ENCODE peak calls at places on chromosome 4, in five cellular contexts. One of them, this sample, is unnamed.

GRCh38 chr4:85829276-85830051 is 354.5 kb downstream of the ARHGAP24 start:
- DNase-seq in amygdala: no peak
- DNase-seq in HFF-Myc: no peak
- DNase-seq in AG04449: no peak
- DNase-seq in activated T-cell treated with anti-CD3 and anti-CD28 coated beads, Interleukin-2, amount 50 U/mL, for 72 hours: no peak
- DNase-seq in this sample: no peak

GRCh38 chr4:151197258-151197657 is 79.7 kb upstream of the PRSS48 start:
- DNase-seq in amygdala: no peak
- DNase-seq in HFF-Myc: no peak
- DNase-seq in AG04449: no peak
- DNase-seq in activated T-cell treated with anti-CD3 and anti-CD28 coated beads, Interleukin-2, amount 50 U/mL, for 72 hours: no peak
- DNase-seq in this sample: no peak

GRCh38 chr4:41432889-41433288 is 105.1 kb upstream of the LIMCH1 start:
- DNase-seq in amygdala: no peak
- DNase-seq in HFF-Myc: no peak
- DNase-seq in AG04449: peak
- DNase-seq in activated T-cell treated with anti-CD3 and anti-CD28 coated beads, Interleukin-2, amount 50 U/mL, for 72 hours: no peak
- DNase-seq in this sample: no peak

GRCh38 chr4:145034727-145035211 is 63.2 kb downstream of the ANAPC10 start:
- DNase-seq in amygdala: no peak
- DNase-seq in HFF-Myc: no peak
- DNase-seq in AG04449: peak
- DNase-seq in activated T-cell treated with anti-CD3 and anti-CD28 coated beads, Interleukin-2, amount 50 U/mL, for 72 hours: no peak
- DNase-seq in this sample: no peak

GRCh38 chr4:152014280-152014679 is 253.5 kb upstream of the GATB start:
- DNase-seq in amygdala: no peak
- DNase-seq in HFF-Myc: no peak
- DNase-seq in AG04449: no peak
- DNase-seq in activated T-cell treated with anti-CD3 and anti-CD28 coated beads, Interleukin-2, amount 50 U/mL, for 72 hours: peak
- DNase-seq in this sample: no peak

GRCh38 chr4:15714141-15714540 is 11.3 kb downstream of the BST1 start:
- DNase-seq in amygdala: no peak
- DNase-seq in HFF-Myc: no peak
- DNase-seq in AG04449: no peak
- DNase-seq in activated T-cell treated with anti-CD3 and anti-CD28 coated beads, Interleukin-2, amount 50 U/mL, for 72 hours: no peak
- DNase-seq in this sample: no peak

GRCh38 chr4:122224348-122224747 is 72.2 kb downstream of the BLTP1 start:
- DNase-seq in amygdala: no peak
- DNase-seq in HFF-Myc: no peak
- DNase-seq in AG04449: no peak
- DNase-seq in activated T-cell treated with anti-CD3 and anti-CD28 coated beads, Interleukin-2, amount 50 U/mL, for 72 hours: no peak
- DNase-seq in this sample: no peak

GRCh38 chr4:6333301-6334202 is 63.9 kb downstream of the WFS1 start:
- DNase-seq in amygdala: no peak
- DNase-seq in HFF-Myc: no peak
- DNase-seq in AG04449: no peak
- DNase-seq in activated T-cell treated with anti-CD3 and anti-CD28 coated beads, Interleukin-2, amount 50 U/mL, for 72 hours: peak
- DNase-seq in this sample: no peak

GRCh38 chr4:1544861-1545275 is 138.6 kb upstream of the NKX1-1 start:
- DNase-seq in amygdala: no peak
- DNase-seq in HFF-Myc: no peak
- DNase-seq in AG04449: no peak
- DNase-seq in activated T-cell treated with anti-CD3 and anti-CD28 coated beads, Interleukin-2, amount 50 U/mL, for 72 hours: no peak
- DNase-seq in this sample: no peak

GRCh38 chr4:52848255-52848654 is 13.9 kb upstream of the RASL11B start:
- DNase-seq in amygdala: no peak
- DNase-seq in HFF-Myc: no peak
- DNase-seq in AG04449: no peak
- DNase-seq in activated T-cell treated with anti-CD3 and anti-CD28 coated beads, Interleukin-2, amount 50 U/mL, for 72 hours: no peak
- DNase-seq in this sample: no peak

GRCh38 chr4:184019084-184019483 is 114.0 kb downstream of the STOX2 start:
- DNase-seq in amygdala: no peak
- DNase-seq in HFF-Myc: no peak
- DNase-seq in AG04449: no peak
- DNase-seq in activated T-cell treated with anti-CD3 and anti-CD28 coated beads, Interleukin-2, amount 50 U/mL, for 72 hours: no peak
- DNase-seq in this sample: no peak

GRCh38 chr4:173528378-173529321 is 1.4 kb downstream of the HAND2 start:
- DNase-seq in amygdala: no peak
- DNase-seq in HFF-Myc: no peak
- DNase-seq in AG04449: no peak
- DNase-seq in activated T-cell treated with anti-CD3 and anti-CD28 coated beads, Interleukin-2, amount 50 U/mL, for 72 hours: no peak
- DNase-seq in this sample: no peak

GRCh38 chr4:14028862-14029261 is 401.3 kb upstream of the BOD1L1 start:
- DNase-seq in amygdala: peak
- DNase-seq in HFF-Myc: no peak
- DNase-seq in AG04449: no peak
- DNase-seq in activated T-cell treated with anti-CD3 and anti-CD28 coated beads, Interleukin-2, amount 50 U/mL, for 72 hours: no peak
- DNase-seq in this sample: no peak

GRCh38 chr4:149910604-149911367 is 95.1 kb upstream of the IQCM start:
- DNase-seq in amygdala: no peak
- DNase-seq in HFF-Myc: no peak
- DNase-seq in AG04449: no peak
- DNase-seq in activated T-cell treated with anti-CD3 and anti-CD28 coated beads, Interleukin-2, amount 50 U/mL, for 72 hours: no peak
- DNase-seq in this sample: no peak

GRCh38 chr4:136009258-136009832 is 1522.9 kb downstream of the PCDH18 start:
- DNase-seq in amygdala: no peak
- DNase-seq in HFF-Myc: no peak
- DNase-seq in AG04449: no peak
- DNase-seq in activated T-cell treated with anti-CD3 and anti-CD28 coated beads, Interleukin-2, amount 50 U/mL, for 72 hours: no peak
- DNase-seq in this sample: no peak

GRCh38 chr4:56986192-56986591 is 7.5 kb downstream of the POLR2B start:
- DNase-seq in amygdala: no peak
- DNase-seq in HFF-Myc: no peak
- DNase-seq in AG04449: no peak
- DNase-seq in activated T-cell treated with anti-CD3 and anti-CD28 coated beads, Interleukin-2, amount 50 U/mL, for 72 hours: no peak
- DNase-seq in this sample: no peak

GRCh38 chr4:128735714-128736113 is 73.8 kb upstream of the JADE1 start:
- DNase-seq in amygdala: no peak
- DNase-seq in HFF-Myc: no peak
- DNase-seq in AG04449: no peak
- DNase-seq in activated T-cell treated with anti-CD3 and anti-CD28 coated beads, Interleukin-2, amount 50 U/mL, for 72 hours: no peak
- DNase-seq in this sample: no peak

This sample was measured in NCI-H2171.